ENCODE peak calls at places on chromosomes 13 and 19, in four cellular contexts. J, I, K and Q are unnamed samples.

GRCh38 chr13:25733061-25733491 is 318.7 kb downstream of the SHISA2 start:
- DNase-seq in K (no peak), I (no peak), J (no peak), Q (no peak)

GRCh38 chr19:16180611-16181010 is 4.6 kb upstream of the FAM32A start:
- DNase-seq in J (no peak), K (no peak), I (no peak), Q (no peak)

GRCh38 chr13:52348081-52348480 is 57.9 kb downstream of the THSD1 start:
- DNase-seq in J (no peak), K (no peak), I (no peak), Q (no peak)

GRCh38 chr13:32932376-32932775 is 83.8 kb upstream of the KL start:
- DNase-seq in J (no peak), K (no peak), I (no peak), Q (no peak)

GRCh38 chr19:57351867-57352266 is 796 bp downstream of the ZNF304 start:
- DNase-seq in K (no peak), J (no peak), I (no peak), Q (no peak)

GRCh38 chr13:57253551-57253950 is 86.6 kb downstream of the PRR20E start:
- DNase-seq in J (no peak), I (no peak), K (no peak), Q (no peak)

GRCh38 chr19:45079911-45080469 is 930 bp downstream of the GEMIN7 start:
- DNase-seq in I (no peak), K (no peak), J (no peak), Q (no peak)

GRCh38 chr13:21957833-21958232 is 287.0 kb downstream of the FGF9 start:
- DNase-seq in I (no peak), J (no peak), K (no peak), Q (no peak)

GRCh38 chr19:31338069-31338767 is 11.0 kb downstream of the TSHZ3 start:
- DNase-seq in I (no peak), K (peak; percentile 48), J (peak; percentile 45), Q (no peak)

GRCh38 chr13:39571502-39572092 is 31.4 kb downstream of the LHFPL6 start:
- DNase-seq in I (no peak), J (peak; percentile 4), K (no peak), Q (no peak)

GRCh38 chr13:51742611-51743010 is 61.4 kb downstream of the DHRS12 start:
- DNase-seq in J (no peak), K (no peak), I (no peak), Q (no peak)

GRCh38 chr13:66689037-66689619 is 541.0 kb downstream of the PCDH9 start:
- DNase-seq in I (no peak), K (no peak), J (no peak), Q (no peak)
- TF ChIP-seq CTCF in I (no peak), K (peak; percentile 27), J (no peak), Q (no peak)

GRCh38 chr13:27007166-27007565 is 164.4 kb downstream of the USP12 start:
- DNase-seq in J (no peak), I (no peak), K (no peak), Q (peak; percentile 82)

GRCh38 chr13:27004866-27005265 is 166.7 kb downstream of the USP12 start:
- DNase-seq in J (no peak), K (no peak), I (no peak), Q (no peak)

GRCh38 chr13:27005556-27005955 is 166.1 kb downstream of the USP12 start:
- DNase-seq in I (no peak), J (no peak), K (no peak), Q (no peak)

GRCh38 chr13:27005976-27006518 is 165.6 kb downstream of the USP12 start:
- DNase-seq in K (no peak), J (no peak), I (no peak), Q (no peak)

DNA sequence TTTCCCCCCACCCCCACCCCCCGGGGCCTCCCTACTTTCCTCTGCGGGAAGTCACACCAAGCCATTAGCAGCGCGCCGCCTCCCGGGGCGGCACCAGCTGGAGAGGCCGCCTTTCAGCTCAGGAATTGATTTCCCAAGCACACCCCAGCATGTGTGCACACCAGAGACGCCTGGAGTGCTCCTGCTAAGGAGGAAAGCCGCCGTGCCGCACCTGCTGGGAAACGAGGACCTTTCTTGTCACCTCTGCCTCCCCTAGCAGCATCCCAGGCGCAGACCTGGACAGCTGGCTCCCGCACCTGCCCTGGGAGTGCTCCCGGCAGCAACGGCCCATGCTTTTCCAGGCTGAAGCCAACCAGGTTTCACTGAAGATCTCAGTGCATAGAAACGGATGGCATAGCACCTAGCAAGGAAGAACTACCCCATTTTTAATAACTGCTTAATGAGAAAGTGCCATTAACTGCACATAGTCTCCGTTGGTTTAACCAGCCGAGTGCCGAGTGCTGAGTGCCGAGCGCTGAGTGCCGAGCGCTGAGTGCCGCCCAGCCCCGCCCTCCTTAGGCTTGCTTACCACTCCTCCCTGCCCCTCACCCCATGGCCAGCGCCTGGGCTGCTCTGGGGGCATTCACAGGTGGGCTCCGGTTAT is 165.0 kb downstream of the USP12 start:
- DNase-seq in J (no peak), I (no peak), K (no peak), Q (peak; percentile 85)
- TF ChIP-seq CTCF in J (no peak), I (no peak), K (no peak), Q (no peak)

DNA sequence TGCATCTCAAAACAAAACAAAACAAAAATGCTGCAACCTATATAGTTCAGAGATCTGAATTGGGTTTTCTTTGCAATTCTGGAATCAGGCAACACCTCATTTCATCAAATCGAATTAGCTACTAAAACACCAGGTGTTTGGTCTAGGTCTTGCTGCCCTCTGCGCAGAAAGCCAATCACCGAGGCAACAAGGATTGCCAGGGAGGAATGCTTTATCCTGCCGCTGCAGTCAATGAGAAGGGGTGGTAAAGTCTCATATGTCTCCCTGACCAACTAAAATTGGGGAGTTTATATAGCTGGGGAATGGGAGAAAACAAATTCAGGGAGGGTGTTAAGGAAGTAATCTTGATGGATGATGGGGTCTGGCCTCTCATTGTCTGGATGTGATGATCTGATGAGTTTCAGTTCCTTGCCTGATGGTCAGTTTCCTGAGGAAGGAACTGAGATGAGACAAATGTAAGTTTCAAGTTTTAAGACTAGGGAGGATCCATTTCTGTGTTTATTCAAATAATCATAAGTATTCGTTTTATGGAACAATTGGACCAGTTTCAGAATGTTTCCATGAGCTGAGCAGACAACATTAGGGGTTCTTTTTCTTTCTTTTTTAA is 5.0 kb upstream of the YJU2 start:
- DNase-seq in I (no peak), J (no peak), K (no peak), Q (no peak)
- TF ChIP-seq CTCF in I (no peak), J (no peak), K (no peak), Q (no peak)

DNA sequence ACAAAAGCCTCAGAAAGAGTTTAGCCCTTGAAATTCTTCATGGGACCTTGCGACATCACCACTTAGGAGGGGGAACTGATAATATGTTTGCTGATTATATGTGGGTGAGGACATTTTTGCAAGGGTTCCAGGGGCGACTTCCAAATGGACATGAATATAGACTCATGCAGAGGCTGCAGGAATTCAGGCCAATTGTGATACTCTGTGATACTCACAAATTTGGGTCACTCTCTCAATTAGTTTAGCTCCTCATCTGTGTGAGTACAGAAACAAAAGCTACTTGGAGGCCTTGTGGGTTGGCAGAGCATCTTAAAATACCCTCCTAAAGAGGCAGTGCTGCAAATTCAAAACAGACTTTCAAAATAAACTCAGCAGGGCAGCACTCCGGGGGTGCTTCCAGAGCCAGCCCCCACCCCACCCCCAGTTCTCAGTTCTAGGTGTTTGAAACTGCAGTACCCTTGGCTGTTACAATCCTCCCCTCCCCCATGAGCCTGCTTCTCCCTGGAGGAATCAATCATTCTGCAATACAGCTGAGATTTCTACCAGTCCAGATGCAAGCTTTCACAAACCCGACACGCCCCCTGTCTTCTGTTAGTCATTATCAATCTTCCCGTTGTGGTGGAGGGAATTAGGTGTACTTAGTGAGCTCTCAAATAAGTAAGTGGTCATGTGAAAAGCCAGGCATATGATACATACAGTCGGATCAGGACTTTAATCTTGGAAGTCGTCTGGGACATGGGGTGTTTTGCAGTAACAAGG is 96.9 kb upstream of the MBNL2 start:
- DNase-seq in J (peak; percentile 35), K (no peak), I (peak; percentile 41), Q (peak; percentile 79)
- TF ChIP-seq CTCF in J (no peak), K (no peak), I (no peak), Q (no peak)

DNA sequence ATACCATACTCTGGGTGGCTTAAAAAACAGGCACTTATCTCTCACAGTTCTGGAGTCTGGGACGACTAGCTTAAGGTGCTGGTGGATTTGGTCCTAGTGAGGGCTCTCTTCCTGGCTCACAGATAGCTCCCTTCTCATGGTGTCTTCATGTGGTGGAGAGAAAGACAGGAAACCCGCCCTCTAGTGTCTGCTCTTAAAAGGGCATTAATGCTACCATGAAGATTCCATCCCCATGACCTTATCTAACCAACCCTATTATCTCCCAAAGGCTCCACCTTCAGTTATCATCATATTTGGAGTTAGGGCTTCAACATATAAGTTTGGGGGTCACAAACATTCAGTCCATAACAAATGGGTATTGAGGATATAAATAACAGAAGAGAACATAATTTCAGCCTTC is 139.4 kb downstream of the HS6ST3 start:
- DNase-seq in I (no peak), J (peak; percentile 14), K (no peak), Q (no peak)
- TF ChIP-seq CTCF in I (no peak), J (peak; percentile 50), K (peak; percentile 58), Q (no peak)

DNA sequence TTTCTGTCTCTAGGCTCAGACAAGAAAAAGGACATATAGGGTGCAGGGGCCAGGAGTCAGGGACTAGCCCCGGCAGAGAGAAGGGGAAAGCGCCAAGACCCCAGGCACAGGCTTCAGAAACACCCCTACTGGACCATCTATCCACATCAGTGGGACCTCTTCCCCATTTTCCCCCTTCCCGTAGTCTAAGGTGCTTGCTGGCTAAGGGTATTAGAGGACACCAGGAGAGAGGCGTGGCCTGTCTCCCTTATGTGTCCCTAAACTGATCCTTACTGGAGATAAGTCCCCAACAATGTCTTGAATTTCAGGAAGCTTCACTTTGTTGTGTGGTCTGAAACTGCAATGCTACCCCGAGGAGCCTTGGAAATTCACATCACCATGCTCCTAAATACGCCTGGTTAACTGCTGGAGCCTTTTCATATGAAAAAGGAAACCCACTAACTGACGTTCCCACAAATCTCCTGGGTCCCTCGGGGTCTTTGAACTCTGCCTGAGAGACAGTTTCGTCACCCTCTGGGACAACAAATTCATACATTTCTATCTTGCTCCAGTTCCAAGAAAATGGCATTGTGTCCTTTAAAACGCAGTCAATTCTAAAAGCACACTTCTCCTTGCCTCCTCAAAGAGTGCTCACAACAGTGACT is 197.7 kb downstream of the COL4A1 start:
- DNase-seq in K (no peak), J (no peak), I (no peak), Q (no peak)
- TF ChIP-seq CTCF in K (no peak), J (no peak), I (no peak), Q (no peak)

DNA sequence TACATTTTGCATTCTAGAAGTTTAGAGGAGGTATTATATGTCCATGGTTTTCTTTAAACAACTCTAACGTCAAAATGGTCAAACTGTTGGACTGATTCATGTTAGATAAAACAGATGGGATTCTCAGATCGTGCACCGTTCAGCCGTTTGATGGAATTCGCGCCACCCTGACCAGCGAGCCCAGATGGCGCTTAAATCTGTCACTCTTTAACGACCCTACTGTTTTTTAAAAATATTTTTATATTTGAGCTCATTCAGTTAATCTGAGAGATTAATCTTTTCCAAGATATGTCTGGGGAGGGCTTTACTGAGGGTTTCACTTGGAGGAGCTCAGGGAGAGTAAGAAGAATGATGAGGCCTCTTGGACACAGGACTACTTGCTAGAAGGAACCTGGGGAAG is 164.4 kb downstream of the TM9SF2 start:
- DNase-seq in I (no peak), J (no peak), K (no peak), Q (no peak)
- TF ChIP-seq CTCF in I (no peak), J (no peak), K (no peak), Q (no peak)

DNA sequence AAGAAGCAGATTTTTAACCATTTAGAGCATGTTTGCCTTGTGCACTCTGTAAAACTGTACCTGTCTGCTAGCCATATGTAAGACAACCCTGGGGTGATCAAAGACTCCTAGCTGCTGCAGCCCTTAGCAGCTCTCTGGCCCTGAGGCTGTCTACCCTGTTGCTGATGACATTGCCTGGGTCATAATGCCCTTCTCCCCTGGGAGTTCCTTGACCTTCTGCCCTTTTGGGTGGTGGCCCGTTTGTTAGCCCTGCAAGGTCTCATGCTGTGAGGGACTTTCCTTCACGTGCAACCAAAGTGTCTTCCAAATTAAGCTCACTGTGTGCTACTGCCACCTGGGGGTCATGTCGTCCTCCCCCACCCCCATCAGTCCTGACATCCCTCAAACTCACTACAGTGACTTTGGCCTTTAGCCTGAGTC is 7.4 kb downstream of the GPC6 start:
- DNase-seq in J (no peak), I (no peak), K (no peak), Q (no peak)
- TF ChIP-seq CTCF in J (no peak), I (no peak), K (no peak), Q (no peak)